ENCODE peak calls at places on chromosomes 16 and 17, in nine cellular contexts. X is kidney epithelial cell; C is astrocyte; R is fibroblast of mammary gland; B is adrenal gland; E is AG04450; N is CD8-positive, alpha-beta T cell; G is CD4-positive, alpha-beta T cell; H is A549. O is an unnamed sample.

GRCh38 chr17:80653856-80654255 is 109.2 kb downstream of the RPTOR start:
- DNase-seq in X (no peak), C (no peak), R (no peak), B (no peak), E (no peak), N (no peak), G (no peak), H (no peak), O (no peak)

GRCh38 chr17:28916302-28916934 is 13.5 kb upstream of the DHRS13 start:
- DNase-seq in X (no peak), C (no peak), R (peak), B (peak), E (no peak), N (no peak), G (peak), H (peak), O (no peak)

GRCh38 chr17:70357196-70357595 is 187.9 kb downstream of the KCNJ2 start:
- DNase-seq in X (no peak), C (peak), R (no peak), B (no peak), E (no peak), N (no peak), G (no peak), H (no peak), O (no peak)

GRCh38 chr16:86424968-86425367 is 85.4 kb upstream of the FOXF1 start:
- DNase-seq in X (no peak), C (no peak), R (no peak), B (no peak), E (no peak), N (no peak), G (no peak), H (no peak), O (no peak)

GRCh38 chr16:62475573-62475972 is 439.3 kb upstream of the CDH8 start:
- DNase-seq in X (no peak), C (no peak), R (no peak), B (no peak), E (no peak), N (no peak), G (no peak), H (no peak), O (no peak)

GRCh38 chr17:77424585-77425344 is 284.0 kb downstream of the SEC14L1 start:
- DNase-seq in X (peak), C (peak), R (peak), B (peak), E (peak), N (no peak), G (no peak), H (peak), O (no peak)

GRCh38 chr17:40555296-40556190 is 9.7 kb downstream of the CCR7 start:
- DNase-seq in X (no peak), C (no peak), R (no peak), B (peak), E (no peak), N (no peak), G (no peak), H (no peak), O (no peak)

GRCh38 chr17:51803161-51803560 is 355.4 kb downstream of the CA10 start:
- DNase-seq in X (no peak), C (no peak), R (no peak), B (no peak), E (no peak), N (no peak), G (no peak), H (no peak), O (no peak)

GRCh38 chr17:74490716-74491115 is 24.3 kb downstream of the CD300A start:
- DNase-seq in X (no peak), C (no peak), R (no peak), B (no peak), E (no peak), N (no peak), G (no peak), H (no peak), O (peak)

GRCh38 chr17:50632637-50633036 is 2.0 kb upstream of the ABCC3 start:
- DNase-seq in X (no peak), C (no peak), R (no peak), B (no peak), E (no peak), N (no peak), G (no peak), H (no peak), O (no peak)

GRCh38 chr17:83189673-83190385 is 110.4 kb downstream of the METRNL start:
- DNase-seq in X (no peak), C (peak), R (peak), B (no peak), E (peak), N (no peak), G (no peak), H (no peak), O (no peak)

GRCh38 chr16:64983983-64984382 is 137.9 kb downstream of the CDH11 start:
- DNase-seq in X (peak), C (peak), R (peak), B (peak), E (peak), N (no peak), G (no peak), H (peak), O (no peak)

GRCh38 chr16:70493863-70494770 is 29.2 kb downstream of the COG4 start:
- DNase-seq in X (no peak), C (no peak), R (peak), B (no peak), E (no peak), N (no peak), G (no peak), H (no peak), O (no peak)

GRCh38 chr17:49260922-49261291 is 30.3 kb upstream of the PHOSPHO1 start:
- DNase-seq in X (no peak), C (no peak), R (no peak), B (no peak), E (no peak), N (no peak), G (no peak), H (no peak), O (no peak)

GRCh38 chr16:77406680-77407079 is 28.2 kb downstream of the ADAMTS18 start:
- DNase-seq in X (no peak), C (no peak), R (peak), B (no peak), E (no peak), N (no peak), G (no peak), H (peak), O (no peak)

GRCh38 chr17:62179525-62180161 is 114.6 kb upstream of the MED13 start:
- DNase-seq in X (peak), C (peak), R (peak), B (no peak), E (no peak), N (no peak), G (no peak), H (peak), O (no peak)

GRCh38 chr17:56309897-56310296 is 156.6 kb downstream of the ANKFN1 start:
- DNase-seq in X (no peak), C (peak), R (peak), B (no peak), E (no peak), N (no peak), G (no peak), H (peak), O (no peak)

GRCh38 chr17:45584092-45585036 is 93.8 kb upstream of the PLEKHM1 start:
- DNase-seq in X (no peak), C (peak), R (peak), B (peak), E (no peak), N (peak), G (peak), H (peak), O (peak)

GRCh38 chr17:57401556-57402488 is 145.5 kb downstream of the MSI2 start:
- DNase-seq in X (no peak), C (no peak), R (no peak), B (no peak), E (no peak), N (no peak), G (no peak), H (peak), O (peak)
- TF ChIP-seq CTCF in X (peak), C (no peak), R (no peak), B (no peak), E (no peak), N (no peak), G (no peak), H (peak), O (no peak)

GRCh38 chr16:54934536-54935410 is 4.1 kb downstream of the IRX5 start:
- DNase-seq in X (no peak), C (peak), R (no peak), B (no peak), E (no peak), N (no peak), G (no peak), H (no peak), O (no peak)
- TF ChIP-seq CTCF in X (peak), C (no peak), R (no peak), B (no peak), E (no peak), N (no peak), G (no peak), H (no peak), O (peak)

GRCh38 chr17:3801792-3802191 is 804 bp upstream of the ITGAE start:
- DNase-seq in X (no peak), C (no peak), R (no peak), B (peak), E (no peak), N (no peak), G (no peak), H (no peak), O (no peak)

GRCh38 chr17:3801043-3801746 is at the start of gene ITGAE:
- DNase-seq in X (no peak), C (no peak), R (no peak), B (peak), E (no peak), N (no peak), G (no peak), H (no peak), O (no peak)

GRCh38 chr17:3804503-3804931 is 3.5 kb upstream of the ITGAE start:
- DNase-seq in X (peak), C (peak), R (peak), B (peak), E (no peak), N (no peak), G (no peak), H (no peak), O (peak)

GRCh38 chr17:3803308-3803640 is 2.3 kb upstream of the ITGAE start:
- DNase-seq in X (no peak), C (peak), R (no peak), B (no peak), E (no peak), N (no peak), G (no peak), H (no peak), O (no peak)

GRCh38 chr17:3802461-3803307 is 1.7 kb upstream of the ITGAE start:
- DNase-seq in X (peak), C (peak), R (peak), B (peak), E (peak), N (no peak), G (no peak), H (no peak), O (no peak)
- TF ChIP-seq CTCF in X (no peak), C (no peak), R (no peak), B (no peak), E (no peak), N (no peak), G (no peak), H (no peak), O (no peak)

DNA sequence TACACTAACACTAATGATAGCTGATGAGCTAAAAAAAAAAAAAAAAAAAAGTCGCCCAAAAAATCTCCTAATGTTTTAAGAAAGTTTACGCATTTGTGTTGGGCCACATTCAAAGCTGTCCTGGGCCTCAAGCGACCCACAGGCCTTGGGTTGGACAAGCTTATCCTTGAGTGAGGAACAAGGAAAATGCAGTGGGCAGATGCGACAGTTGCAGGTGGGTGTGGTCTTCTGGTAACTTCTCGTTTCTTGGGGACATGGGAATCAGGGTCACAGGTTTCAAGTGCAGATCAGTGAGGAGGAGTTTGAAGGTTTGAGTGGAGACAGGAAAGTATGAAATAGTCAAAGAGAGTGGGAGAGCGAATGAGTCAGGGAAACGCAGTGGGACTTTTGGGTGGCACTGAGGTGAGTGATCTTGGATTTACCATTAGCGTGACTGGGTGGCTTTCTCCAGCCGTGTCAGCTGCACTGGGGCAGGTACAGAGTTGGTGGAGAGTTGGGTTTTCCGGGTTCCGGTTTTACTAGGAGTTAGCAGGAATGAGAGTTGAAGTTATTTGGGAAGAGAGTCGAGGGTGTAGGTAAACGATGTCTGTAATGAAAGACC is 15.4 kb upstream of the CCL22 start:
- DNase-seq in X (no peak), C (no peak), R (no peak), B (no peak), E (no peak), N (no peak), G (no peak), H (no peak), O (no peak)
- TF ChIP-seq CTCF in X (no peak), C (no peak), R (no peak), B (no peak), E (no peak), N (no peak), G (no peak), H (no peak), O (no peak)

GRCh38 chr16:47110939-47111338 is 32.8 kb downstream of the NETO2 start:
- DNase-seq in X (no peak), C (no peak), R (peak), B (no peak), E (no peak), N (no peak), G (no peak), H (peak), O (no peak)
- TF ChIP-seq CTCF in X (no peak), C (no peak), R (peak), B (no peak), E (peak), N (no peak), G (no peak), H (no peak), O (no peak)

O was measured in GM10248.